ENCODE peak calls at places on chromosome 22, in nine cellular contexts. S, O, J, U, K, H, I, T and X are unnamed samples.

GRCh38 chr22:19377565-19378361 is 53.8 kb downstream of the HIRA start:
- DNase-seq in S (no peak), O (no peak), J (no peak), U (no peak), K (no peak), H (no peak), I (no peak), T (no peak), X (no peak)

GRCh38 chr22:37515902-37516301 is 3.3 kb downstream of the CARD10 start:
- DNase-seq in S (no peak), O (no peak), J (peak), U (no peak), K (no peak), H (no peak), I (no peak), T (no peak), X (no peak)

GRCh38 chr22:24099661-24100060 is 81.6 kb upstream of the SUSD2 start:
- DNase-seq in S (no peak), O (peak), J (no peak), U (no peak), K (no peak), H (no peak), I (no peak), T (no peak), X (no peak)

GRCh38 chr22:26642465-26643367 is 14.7 kb upstream of the MIAT start:
- DNase-seq in S (no peak), O (peak), J (no peak), U (peak), K (peak), H (peak), I (no peak), T (no peak), X (no peak)

GRCh38 chr22:29030618-29031235 is 30.9 kb downstream of the C22orf31 start:
- DNase-seq in S (peak), O (peak), J (peak), U (no peak), K (peak), H (peak), I (peak), T (no peak), X (peak)

GRCh38 chr22:39276461-39277134 is 31.8 kb upstream of the PDGFB start:
- DNase-seq in S (no peak), O (no peak), J (no peak), U (no peak), K (no peak), H (no peak), I (no peak), T (no peak), X (no peak)

GRCh38 chr22:46297151-46297819 is 615 bp downstream of the GTSE1 start:
- DNase-seq in S (no peak), O (no peak), J (no peak), U (peak), K (no peak), H (peak), I (peak), T (no peak), X (no peak)

GRCh38 chr22:48745842-48746788 is 1081.6 kb downstream of the BRD1 start:
- DNase-seq in S (no peak), O (no peak), J (no peak), U (no peak), K (no peak), H (no peak), I (no peak), T (no peak), X (no peak)

GRCh38 chr22:20530368-20531153 is 23.2 kb downstream of the MED15 start:
- DNase-seq in S (no peak), O (no peak), J (no peak), U (no peak), K (no peak), H (peak), I (peak), T (no peak), X (no peak)